ENCODE peak calls at places on chromosomes 5 and 9, in eight cellular contexts. N, G, A, S, M, B, U and E are unnamed samples.

GRCh38 chr5:50445281-50445949 is 4.3 kb upstream of the EMB start:
- DNase-seq in S (no peak), N (peak), G (no peak), U (no peak), A (no peak), B (no peak), M (no peak), E (no peak)

GRCh38 chr5:74296685-74297084 is 343.8 kb downstream of the ENC1 start:
- DNase-seq in M (no peak), G (no peak), A (no peak), U (no peak), B (no peak), N (no peak), S (no peak), E (no peak)

GRCh38 chr5:168676499-168676898 is 97.3 kb upstream of the PANK3 start:
- DNase-seq in U (no peak), B (no peak), A (no peak), M (peak), N (no peak), S (no peak), G (no peak), E (no peak)

GRCh38 chr9:128138001-128138400 is 10.5 kb upstream of the PTGES2 start:
- DNase-seq in U (no peak), B (no peak), N (no peak), S (no peak), M (no peak), G (no peak), A (no peak), E (no peak)

GRCh38 chr9:112472996-112473395 is 13.6 kb upstream of the KIAA1958 start:
- DNase-seq in U (no peak), N (no peak), S (no peak), G (no peak), M (no peak), A (no peak), B (no peak), E (no peak)

GRCh38 chr5:149217096-149217801 is 54.4 kb upstream of the AFAP1L1 start:
- DNase-seq in G (no peak), M (no peak), N (no peak), A (no peak), U (no peak), S (no peak), B (no peak), E (no peak)

GRCh38 chr9:98851730-98852462 is 44.4 kb downstream of the GALNT12 start:
- DNase-seq in M (no peak), S (peak), U (no peak), N (no peak), B (no peak), A (no peak), G (no peak), E (no peak)

GRCh38 chr5:41683181-41683580 is 172.8 kb upstream of the PLCXD3 start:
- DNase-seq in U (no peak), A (no peak), M (no peak), N (no peak), B (no peak), S (no peak), G (no peak), E (no peak)

GRCh38 chr5:155943516-155944407 is 383.2 kb upstream of the SGCD start:
- DNase-seq in M (peak), A (peak), S (no peak), G (peak), U (no peak), N (peak), B (peak), E (no peak)

GRCh38 chr9:108049671-108050494 is 560.3 kb upstream of the KLF4 start:
- DNase-seq in S (no peak), N (no peak), B (no peak), A (no peak), M (no peak), G (no peak), U (no peak), E (no peak)

GRCh38 chr5:141672856-141673813 is 8.9 kb downstream of the ARAP3 start:
- DNase-seq in A (no peak), G (no peak), B (no peak), S (no peak), U (no peak), M (no peak), N (no peak), E (no peak)

GRCh38 chr9:118059520-118060278 is 355.5 kb downstream of the TLR4 start:
- DNase-seq in S (peak), M (peak), G (no peak), B (no peak), U (no peak), N (no peak), A (no peak), E (no peak)

GRCh38 chr5:96189028-96189826 is 227.6 kb upstream of the ELL2 start:
- DNase-seq in B (no peak), S (no peak), M (no peak), G (no peak), U (no peak), N (no peak), A (no peak), E (no peak)

GRCh38 chr5:77846422-77847128 is 70.4 kb upstream of the TBCA start:
- DNase-seq in M (no peak), B (no peak), S (no peak), N (no peak), U (no peak), A (no peak), G (no peak), E (no peak)

GRCh38 chr5:103808464-103809106 is 246.0 kb upstream of the NUDT12 start:
- DNase-seq in U (peak), N (peak), M (peak), A (peak), B (no peak), S (peak), G (no peak), E (peak)

GRCh38 chr5:127615916-127616315 is 33.0 kb upstream of the CTXN3 start:
- DNase-seq in G (no peak), M (no peak), N (no peak), U (no peak), A (peak), S (peak), B (no peak), E (peak)

GRCh38 chr5:153542536-153542935 is 52.1 kb downstream of the GRIA1 start:
- DNase-seq in U (no peak), N (no peak), A (peak), M (no peak), S (peak), G (no peak), B (no peak), E (peak)

GRCh38 chr5:16784843-16785791 is 151.0 kb downstream of the MYO10 start:
- DNase-seq in S (no peak), G (peak), A (no peak), B (no peak), N (no peak), U (no peak), M (no peak), E (no peak)

GRCh38 chr9:90002299-90003045 is 397.7 kb downstream of the GADD45G start:
- DNase-seq in N (no peak), G (no peak), B (no peak), M (peak), A (no peak), U (no peak), S (no peak), E (no peak)

GRCh38 chr5:72147601-72148000 is 40.3 kb downstream of the MAP1B start:
- DNase-seq in N (no peak), M (no peak), B (no peak), U (no peak), S (no peak), A (no peak), G (no peak), E (no peak)

GRCh38 chr5:159531554-159532105 is 201.3 kb upstream of the IL12B start:
- DNase-seq in S (no peak), A (no peak), N (no peak), M (no peak), B (no peak), U (no peak), G (no peak), E (peak)

GRCh38 chr5:106415541-106415940 is 1255.2 kb downstream of the EFNA5 start:
- DNase-seq in A (peak), G (no peak), S (peak), U (no peak), N (no peak), B (no peak), M (no peak), E (peak)

GRCh38 chr5:115246361-115246991 is 16.2 kb downstream of the PGGT1B start:
- DNase-seq in A (peak), M (peak), U (peak), G (no peak), S (peak), N (no peak), B (no peak), E (peak)